ENCODE peak calls at places on chromosomes 2 and 18, in six cellular contexts. V is uterus, M is A549, G is heart left ventricle, D is body of pancreas, O is adrenal gland. B is an unnamed sample.

GRCh38 chr2:239715202-239715601 is 309.9 kb downstream of the NDUFA10 start:
- DNase-seq in O (peak), G (no peak), D (no peak), V (no peak), M (no peak), B (peak)

GRCh38 chr18:34929336-34929780 is 111.9 kb upstream of the MAPRE2 start:
- DNase-seq in O (no peak), V (no peak), D (no peak), G (no peak), M (peak), B (no peak)

GRCh38 chr2:173099271-173099670 is 23.6 kb downstream of the MAP3K20 start:
- DNase-seq in M (no peak), G (no peak), O (no peak), V (no peak), D (no peak), B (no peak)

GRCh38 chr2:64263315-64263714 is 119.1 kb upstream of the PELI1 start:
- DNase-seq in G (no peak), V (peak), D (no peak), M (no peak), O (no peak), B (no peak)

GRCh38 chr2:8418721-8419120 is 263.1 kb upstream of the ID2 start:
- DNase-seq in V (no peak), O (no peak), M (no peak), G (no peak), D (no peak), B (no peak)

GRCh38 chr2:143452817-143453462 is 323.7 kb downstream of the ARHGAP15 start:
- DNase-seq in D (no peak), V (no peak), G (no peak), O (no peak), M (no peak), B (no peak)

GRCh38 chr18:47585136-47585535 is 333.7 kb upstream of the SKOR2 start:
- DNase-seq in V (no peak), M (no peak), D (peak), O (no peak), G (no peak), B (no peak)

GRCh38 chr2:240987588-240987987 is 10.8 kb upstream of the SNED1 start:
- DNase-seq in M (no peak), G (peak), V (peak), D (peak), O (peak), B (peak)

GRCh38 chr18:55395811-55396210 is 192.2 kb downstream of the TCF4 start:
- DNase-seq in G (no peak), V (no peak), M (no peak), D (no peak), O (no peak), B (no peak)

GRCh38 chr18:55398858-55399257 is 189.1 kb downstream of the TCF4 start:
- DNase-seq in M (no peak), D (no peak), V (no peak), O (no peak), G (no peak), B (no peak)

GRCh38 chr18:55400590-55401274 is 187.3 kb downstream of the TCF4 start:
- DNase-seq in D (no peak), O (no peak), M (no peak), V (no peak), G (no peak), B (no peak)

GRCh38 chr18:55396267-55396905 is 191.6 kb downstream of the TCF4 start:
- DNase-seq in G (no peak), V (no peak), D (no peak), O (no peak), M (no peak), B (no peak)

GRCh38 chr18:55396979-55397378 is 191.0 kb downstream of the TCF4 start:
- DNase-seq in D (no peak), M (no peak), G (no peak), V (no peak), O (no peak), B (no peak)
- H3K27ac ChIP-seq in D (no peak), M (no peak), G (no peak), V (peak), O (no peak), B (no peak)

DNA sequence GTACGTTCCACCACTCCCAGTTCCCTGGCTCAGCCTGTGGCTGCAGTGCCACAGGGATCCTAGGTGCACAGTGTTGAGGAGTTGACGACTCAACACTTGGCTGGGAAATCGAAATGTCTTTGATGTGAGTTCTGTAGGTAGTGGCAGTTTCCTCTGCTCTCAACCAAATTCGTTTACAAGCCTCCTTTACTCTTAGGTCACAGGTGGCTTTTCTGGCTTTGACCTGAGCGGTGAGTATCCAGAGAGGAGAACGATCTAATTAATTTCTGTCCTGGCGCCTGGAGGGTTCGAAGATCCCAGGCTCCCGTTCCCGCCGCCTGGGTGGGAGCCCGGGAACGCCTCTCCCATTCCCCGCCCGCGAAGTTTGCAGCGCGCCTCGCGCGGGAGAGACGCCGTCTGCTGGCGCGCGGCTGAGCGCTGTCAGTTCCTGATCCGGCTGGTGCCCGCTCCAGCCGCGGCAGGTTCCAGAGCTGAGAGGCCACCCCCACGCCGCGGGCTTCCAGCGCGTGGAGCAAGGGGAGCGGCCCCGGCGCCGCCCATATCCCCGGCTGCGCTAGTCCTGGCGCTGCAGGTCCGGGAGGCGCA is at the start of gene LAMA3:
- DNase-seq in V (peak), M (peak), O (peak), D (peak), G (peak), B (peak)
- TF ChIP-seq POLR2A in V (peak), M (peak), O (peak), D (peak), G (peak), B (no peak)

GRCh38 chr2:219687882-219688559 is 60.6 kb downstream of the SLC4A3 start:
- DNase-seq in O (no peak), V (no peak), G (no peak), M (no peak), D (no peak), B (no peak)

GRCh38 chr2:219691551-219691950 is 64.1 kb downstream of the SLC4A3 start:
- DNase-seq in G (no peak), D (no peak), V (no peak), O (no peak), M (no peak), B (no peak)

GRCh38 chr2:219687266-219687665 is 59.8 kb downstream of the SLC4A3 start:
- DNase-seq in G (no peak), O (no peak), D (no peak), M (no peak), V (no peak), B (no peak)

GRCh38 chr2:219689676-219690628 is 62.5 kb downstream of the SLC4A3 start:
- DNase-seq in O (peak), V (peak), M (peak), D (peak), G (no peak), B (no peak)

DNA sequence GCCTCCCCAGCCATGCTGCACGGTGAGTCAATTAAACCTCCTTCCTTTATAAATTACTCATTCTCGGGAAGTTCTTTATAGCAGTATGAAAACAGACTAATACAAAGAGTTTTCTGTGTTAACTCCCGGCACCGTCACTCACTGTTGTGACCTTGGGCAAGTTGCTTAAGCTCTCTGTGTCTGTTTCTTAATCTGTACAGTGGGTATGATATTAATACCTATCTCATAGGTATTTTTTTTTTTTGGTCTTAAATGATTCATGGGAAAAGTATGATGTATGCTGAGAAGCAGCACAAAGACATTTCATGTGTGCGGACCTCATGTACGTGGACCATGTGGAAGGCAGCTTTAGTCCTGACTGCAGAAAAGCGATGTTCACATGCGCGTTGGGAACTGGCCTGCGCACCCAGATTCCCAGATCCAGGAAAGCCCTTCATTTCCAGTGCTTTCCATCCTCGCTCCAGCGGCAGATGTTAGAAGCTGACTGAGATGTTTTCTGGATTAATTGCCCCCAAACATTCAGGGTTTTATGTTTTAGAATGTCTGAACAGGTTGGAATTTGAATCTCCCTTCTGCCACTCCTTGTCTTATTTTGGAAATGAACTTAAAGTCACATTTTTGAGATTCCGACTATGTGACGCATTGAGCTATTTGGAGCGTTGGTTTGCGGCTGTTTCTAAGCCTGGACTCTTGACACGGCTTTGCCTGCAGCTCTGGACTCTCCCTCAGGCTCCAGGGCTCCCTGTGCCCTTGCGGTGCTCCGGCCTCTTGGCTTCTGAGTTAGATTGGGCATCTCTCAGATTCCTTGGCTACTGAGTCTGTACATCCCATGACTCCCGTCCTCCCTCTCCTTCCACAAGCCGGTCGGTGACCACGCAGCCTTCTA is 61.4 kb downstream of the SLC4A3 start:
- DNase-seq in O (peak), V (peak), M (no peak), G (peak), D (no peak), B (no peak)
- H3K27ac ChIP-seq in O (no peak), V (peak), M (no peak), G (peak), D (no peak), B (peak)

GRCh38 chr2:112482309-112483046 is 522 bp downstream of the TTL start:
- DNase-seq in O (peak), M (peak), V (peak), D (peak), G (peak), B (peak)
- TF ChIP-seq POLR2A in O (no peak), M (no peak), V (no peak), D (no peak), G (no peak), B (no peak)

DNA sequence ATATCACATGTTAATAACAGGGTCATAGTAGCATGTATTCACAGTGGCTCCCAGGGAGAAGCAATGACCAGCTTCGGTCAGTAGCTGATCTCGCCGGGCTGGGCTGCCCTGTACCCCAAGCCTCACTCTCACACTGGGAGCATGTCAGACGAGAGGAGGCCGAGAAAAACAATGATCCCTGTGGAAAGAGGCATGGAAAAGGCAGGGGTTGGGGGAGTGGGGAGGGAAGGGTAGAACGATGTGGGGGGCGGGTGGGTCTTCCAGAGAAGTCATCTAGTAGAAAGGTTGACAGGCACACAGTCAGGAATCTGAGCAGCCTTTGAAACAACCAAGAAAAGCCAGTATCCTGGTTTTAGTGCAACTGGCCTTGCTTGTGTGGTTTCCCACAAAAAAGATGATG is 25.4 kb downstream of the TGFA start:
- DNase-seq in M (no peak), O (no peak), V (no peak), G (no peak), D (no peak), B (no peak)
- H3K27ac ChIP-seq in M (peak), O (no peak), V (no peak), G (no peak), D (peak), B (no peak)

DNA sequence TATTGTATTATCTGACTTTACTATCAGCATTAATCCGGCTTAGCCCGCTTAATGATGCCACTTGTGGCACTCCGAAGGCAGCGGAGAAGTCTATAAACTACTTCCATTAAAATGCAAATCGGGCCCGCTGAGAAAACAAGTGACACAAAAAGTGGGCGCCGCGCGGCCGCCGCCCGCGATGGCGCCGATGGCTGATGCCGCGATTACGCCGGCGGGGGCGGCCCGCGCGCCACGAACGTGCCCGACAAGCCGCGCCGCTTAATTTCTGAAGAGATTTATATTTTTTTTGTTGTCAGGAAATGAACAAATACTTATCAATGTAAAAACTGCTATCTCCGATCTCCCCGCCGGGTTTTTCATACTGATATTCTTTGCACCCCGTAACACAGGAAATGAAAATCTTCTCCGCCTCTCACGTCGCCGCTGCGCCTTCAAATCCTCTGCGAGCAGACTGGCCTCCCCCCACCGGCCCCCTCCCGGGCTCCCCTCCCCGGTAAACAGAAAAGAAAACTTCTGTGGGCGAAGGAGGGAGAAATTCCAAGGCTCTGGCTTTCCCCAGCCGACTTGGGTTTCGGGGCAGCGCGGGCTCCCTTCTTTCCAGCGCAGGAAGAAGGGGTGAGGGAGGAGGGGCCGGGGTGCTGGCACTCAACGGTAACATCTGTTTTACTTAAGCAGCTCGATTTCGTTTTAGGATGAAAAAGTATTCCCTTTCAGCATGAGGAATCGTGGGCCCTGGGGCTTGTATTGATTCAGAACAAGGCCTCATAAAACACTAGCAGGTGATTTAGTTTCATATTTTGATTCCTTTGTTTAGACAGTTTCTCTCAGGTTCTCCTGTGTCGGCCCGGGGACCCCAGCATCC is 222.0 kb downstream of the INSIG2 start:
- DNase-seq in G (no peak), M (no peak), V (no peak), O (no peak), D (peak), B (no peak)
- TF ChIP-seq POLR2A in G (no peak), M (no peak), V (no peak), O (no peak), D (no peak), B (no peak)

DNA sequence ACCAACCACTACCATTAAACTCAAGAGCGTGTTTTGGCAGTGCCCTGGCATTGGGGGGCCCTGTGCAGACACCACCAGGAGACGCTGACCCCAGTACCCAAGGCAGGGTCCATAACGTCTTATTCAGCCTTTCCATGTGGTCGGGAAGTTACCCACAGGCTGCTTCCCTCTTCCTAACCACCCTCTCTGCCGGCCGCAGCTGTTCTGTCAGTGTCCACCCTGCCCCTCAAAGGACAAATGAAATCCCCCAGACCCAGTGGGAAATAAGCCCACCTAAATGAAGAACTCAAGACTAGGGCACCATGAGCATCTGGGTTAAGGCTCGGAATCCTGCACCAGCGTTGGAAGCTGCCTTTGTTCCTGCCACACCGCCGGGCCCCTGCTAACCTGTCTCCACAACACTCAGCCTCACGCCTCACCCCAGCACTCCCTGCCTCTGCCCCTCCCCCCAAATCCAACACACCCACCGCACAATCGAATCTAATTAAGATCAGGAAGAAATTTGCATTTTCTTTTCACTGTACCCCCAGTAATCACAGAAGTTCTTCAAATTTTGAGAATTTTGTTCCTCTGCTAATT is 21.7 kb downstream of the BCL11A start:
- DNase-seq in O (no peak), G (no peak), M (no peak), V (no peak), D (no peak), B (peak)
- H3K27ac ChIP-seq in O (no peak), G (no peak), M (no peak), V (no peak), D (peak), B (peak)

GRCh38 chr2:28621172-28622100 is 125.6 kb downstream of the PLB1 start:
- DNase-seq in O (peak), M (peak), V (peak), G (peak), D (peak), B (peak)
- TF ChIP-seq POLR2A in O (no peak), M (no peak), V (peak), G (no peak), D (peak), B (no peak)

DNA sequence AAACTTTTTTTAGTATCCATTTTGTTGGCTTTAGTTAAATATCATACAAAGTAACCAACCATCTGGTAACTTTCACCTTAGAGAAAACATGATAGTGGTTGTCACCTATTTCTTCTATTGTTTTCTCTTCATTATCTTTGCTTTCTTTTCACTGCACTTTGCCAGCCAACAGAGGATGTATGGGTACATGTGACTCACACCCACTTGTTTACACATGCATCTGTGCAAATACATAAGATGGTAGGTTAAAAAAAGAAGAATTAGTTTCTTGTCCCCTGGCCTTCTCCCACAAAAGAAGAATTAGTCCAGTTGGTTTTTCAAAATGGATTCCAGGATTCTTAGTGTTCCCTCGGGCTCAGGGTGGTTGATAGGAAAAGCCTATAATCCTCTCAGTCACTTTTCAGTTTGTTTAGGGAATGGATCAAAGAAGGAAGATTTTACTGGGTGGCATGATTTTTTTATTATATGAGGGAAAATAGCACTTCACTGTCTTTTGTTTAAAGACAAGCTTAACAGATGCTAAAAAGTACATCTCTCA is 46.6 kb downstream of the CDK15 start:
- DNase-seq in D (no peak), O (no peak), M (peak), G (no peak), V (no peak), B (no peak)
- H3K27ac ChIP-seq in D (no peak), O (no peak), M (no peak), G (no peak), V (no peak), B (no peak)

GRCh38 chr18:41959045-41959444 is 4.0 kb downstream of the PIK3C3 start:
- DNase-seq in O (no peak), V (no peak), M (no peak), G (no peak), D (no peak), B (no peak)

GRCh38 chr18:41949206-41949920 is 5.7 kb upstream of the PIK3C3 start:
- DNase-seq in D (no peak), V (no peak), M (no peak), G (no peak), O (no peak), B (no peak)

GRCh38 chr18:41955688-41956087 is 654 bp downstream of the PIK3C3 start:
- DNase-seq in G (no peak), O (no peak), D (no peak), M (no peak), V (no peak), B (no peak)

DNA sequence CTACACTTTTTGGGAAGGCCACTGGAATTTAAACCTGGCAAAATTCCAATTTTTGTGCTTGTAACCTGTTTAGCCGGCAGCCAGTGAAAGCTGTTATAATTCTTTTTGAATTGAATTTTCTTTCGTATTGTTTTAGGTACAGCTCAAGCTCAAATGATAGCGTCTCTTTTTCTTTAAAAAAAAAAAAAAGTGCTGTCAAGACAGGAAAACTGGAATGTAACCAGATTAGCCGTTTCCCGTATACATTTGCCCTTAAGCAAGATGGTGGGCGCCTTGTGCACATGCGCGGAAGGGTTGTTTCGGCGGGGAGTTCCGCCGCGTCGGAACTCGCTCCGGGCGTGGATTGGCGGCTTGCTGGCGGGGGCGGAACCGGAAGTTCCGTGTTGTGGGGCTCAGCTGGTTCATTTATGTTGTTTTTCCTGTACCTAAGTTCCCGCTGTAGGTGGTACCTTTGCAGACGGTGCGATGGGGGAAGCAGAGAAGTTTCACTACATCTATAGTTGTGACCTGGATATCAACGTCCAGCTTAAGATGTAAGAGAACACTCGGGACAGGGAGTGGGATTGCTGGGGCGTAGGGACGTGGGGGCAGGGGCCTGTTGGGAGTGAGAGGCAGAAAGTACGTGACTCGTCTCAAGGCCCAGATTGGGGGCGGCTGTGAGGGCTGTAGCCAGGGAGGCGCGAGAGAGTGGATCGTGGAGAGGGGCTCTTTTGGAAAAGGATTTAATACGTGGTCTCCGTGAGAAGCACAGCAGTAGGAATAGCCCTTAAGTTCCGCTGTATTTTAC is at the start of gene PIK3C3:
- DNase-seq in D (peak), V (peak), O (peak), G (peak), M (peak), B (peak)
- TF ChIP-seq POLR2A in D (peak), V (peak), O (peak), G (no peak), M (peak), B (no peak)